ENCODE peak calls at places on chromosomes 16 and 17, in seven cellular contexts. One of them, this sample, is unnamed.

GRCh38 chr17:55763856-55764255 is 13.0 kb downstream of the PCTP start:
- DNase-seq in GM06990: no peak
- DNase-seq in tibial artery: no peak
- DNase-seq in psoas muscle: no peak
- DNase-seq in heart right ventricle: no peak
- DNase-seq in astrocyte of the cerebellum: no peak
- DNase-seq in adrenal gland: no peak
- DNase-seq in this sample: no peak

GRCh38 chr16:3945751-3946603 is 65.5 kb upstream of the CREBBP start:
- DNase-seq in GM06990: no peak
- DNase-seq in tibial artery: no peak
- DNase-seq in psoas muscle: peak
- DNase-seq in heart right ventricle: peak
- DNase-seq in astrocyte of the cerebellum: peak
- DNase-seq in adrenal gland: peak
- DNase-seq in this sample: peak

GRCh38 chr16:15682105-15682570 is 32.1 kb downstream of the NDE1 start:
- DNase-seq in GM06990: no peak
- DNase-seq in tibial artery: peak
- DNase-seq in psoas muscle: peak
- DNase-seq in heart right ventricle: no peak
- DNase-seq in astrocyte of the cerebellum: peak
- DNase-seq in adrenal gland: peak
- DNase-seq in this sample: peak

GRCh38 chr17:44121206-44121605 is 2.2 kb downstream of the HDAC5 start:
- DNase-seq in GM06990: no peak
- DNase-seq in tibial artery: no peak
- DNase-seq in psoas muscle: no peak
- DNase-seq in heart right ventricle: no peak
- DNase-seq in astrocyte of the cerebellum: no peak
- DNase-seq in adrenal gland: no peak
- DNase-seq in this sample: no peak

GRCh38 chr16:54846761-54847160 is 83.9 kb upstream of the IRX5 start:
- DNase-seq in GM06990: no peak
- DNase-seq in tibial artery: no peak
- DNase-seq in psoas muscle: no peak
- DNase-seq in heart right ventricle: no peak
- DNase-seq in astrocyte of the cerebellum: no peak
- DNase-seq in adrenal gland: no peak
- DNase-seq in this sample: no peak

GRCh38 chr16:817001-817906 is 16.7 kb upstream of the GNG13 start:
- DNase-seq in GM06990: no peak
- DNase-seq in tibial artery: no peak
- DNase-seq in psoas muscle: no peak
- DNase-seq in heart right ventricle: no peak
- DNase-seq in astrocyte of the cerebellum: no peak
- DNase-seq in adrenal gland: no peak
- DNase-seq in this sample: no peak

GRCh38 chr17:9162275-9162985 is 141.1 kb downstream of the NTN1 start:
- DNase-seq in GM06990: no peak
- DNase-seq in tibial artery: peak
- DNase-seq in psoas muscle: no peak
- DNase-seq in heart right ventricle: no peak
- DNase-seq in astrocyte of the cerebellum: no peak
- DNase-seq in adrenal gland: no peak
- DNase-seq in this sample: no peak

GRCh38 chr17:82623707-82624106 is 24.5 kb downstream of the WDR45B start:
- DNase-seq in GM06990: no peak
- DNase-seq in tibial artery: no peak
- DNase-seq in psoas muscle: no peak
- DNase-seq in heart right ventricle: no peak
- DNase-seq in astrocyte of the cerebellum: no peak
- DNase-seq in adrenal gland: no peak
- DNase-seq in this sample: no peak

GRCh38 chr16:10663146-10663545 is 31.6 kb downstream of the TEKT5 start:
- DNase-seq in GM06990: no peak
- DNase-seq in tibial artery: no peak
- DNase-seq in psoas muscle: no peak
- DNase-seq in heart right ventricle: no peak
- DNase-seq in astrocyte of the cerebellum: no peak
- DNase-seq in adrenal gland: no peak
- DNase-seq in this sample: no peak

GRCh38 chr17:16999931-17000625 is 28.2 kb upstream of the TNFRSF13B start:
- DNase-seq in GM06990: no peak
- DNase-seq in tibial artery: no peak
- DNase-seq in psoas muscle: no peak
- DNase-seq in heart right ventricle: no peak
- DNase-seq in astrocyte of the cerebellum: no peak
- DNase-seq in adrenal gland: no peak
- DNase-seq in this sample: no peak

GRCh38 chr17:72916991-72917390 is 175.5 kb downstream of the SLC39A11 start:
- DNase-seq in GM06990: no peak
- DNase-seq in tibial artery: no peak
- DNase-seq in psoas muscle: no peak
- DNase-seq in heart right ventricle: no peak
- DNase-seq in astrocyte of the cerebellum: no peak
- DNase-seq in adrenal gland: no peak
- DNase-seq in this sample: no peak

GRCh38 chr17:29155235-29155965 is 24.8 kb downstream of the MYO18A start:
- DNase-seq in GM06990: no peak
- DNase-seq in tibial artery: no peak
- DNase-seq in psoas muscle: no peak
- DNase-seq in heart right ventricle: no peak
- DNase-seq in astrocyte of the cerebellum: no peak
- DNase-seq in adrenal gland: peak
- DNase-seq in this sample: no peak

GRCh38 chr17:50144845-50145531 is 5.5 kb downstream of the PPP1R9B start:
- DNase-seq in GM06990: no peak
- DNase-seq in tibial artery: no peak
- DNase-seq in psoas muscle: peak
- DNase-seq in heart right ventricle: no peak
- DNase-seq in astrocyte of the cerebellum: no peak
- DNase-seq in adrenal gland: peak
- DNase-seq in this sample: no peak

GRCh38 chr16:69407702-69408323 is 16.6 kb upstream of the CYB5B start:
- DNase-seq in GM06990: no peak
- DNase-seq in tibial artery: no peak
- DNase-seq in psoas muscle: no peak
- DNase-seq in heart right ventricle: no peak
- DNase-seq in astrocyte of the cerebellum: no peak
- DNase-seq in adrenal gland: no peak
- DNase-seq in this sample: no peak

GRCh38 chr17:65559483-65559801 is 2.0 kb downstream of the AXIN2 start:
- DNase-seq in GM06990: no peak
- DNase-seq in tibial artery: no peak
- DNase-seq in psoas muscle: no peak
- DNase-seq in heart right ventricle: no peak
- DNase-seq in astrocyte of the cerebellum: no peak
- DNase-seq in adrenal gland: no peak
- DNase-seq in this sample: no peak

GRCh38 chr17:65557349-65558310 is 3.8 kb downstream of the AXIN2 start:
- DNase-seq in GM06990: no peak
- DNase-seq in tibial artery: no peak
- DNase-seq in psoas muscle: no peak
- DNase-seq in heart right ventricle: no peak
- DNase-seq in astrocyte of the cerebellum: peak
- DNase-seq in adrenal gland: peak
- DNase-seq in this sample: no peak

GRCh38 chr17:65556910-65557348 is 4.5 kb downstream of the AXIN2 start:
- DNase-seq in GM06990: no peak
- DNase-seq in tibial artery: no peak
- DNase-seq in psoas muscle: no peak
- DNase-seq in heart right ventricle: no peak
- DNase-seq in astrocyte of the cerebellum: no peak
- DNase-seq in adrenal gland: no peak
- DNase-seq in this sample: no peak

GRCh38 chr17:65558683-65559311 is 2.7 kb downstream of the AXIN2 start:
- DNase-seq in GM06990: no peak
- DNase-seq in tibial artery: no peak
- DNase-seq in psoas muscle: no peak
- DNase-seq in heart right ventricle: no peak
- DNase-seq in astrocyte of the cerebellum: no peak
- DNase-seq in adrenal gland: no peak
- DNase-seq in this sample: no peak

GRCh38 chr17:65558311-65558682 is 3.2 kb downstream of the AXIN2 start:
- DNase-seq in GM06990: no peak
- DNase-seq in tibial artery: no peak
- DNase-seq in psoas muscle: no peak
- DNase-seq in heart right ventricle: no peak
- DNase-seq in astrocyte of the cerebellum: no peak
- DNase-seq in adrenal gland: no peak
- DNase-seq in this sample: no peak
- H3K4me3 ChIP-seq in GM06990: no peak
- H3K4me3 ChIP-seq in tibial artery: peak
- H3K4me3 ChIP-seq in psoas muscle: no peak
- H3K4me3 ChIP-seq in heart right ventricle: no peak
- H3K4me3 ChIP-seq in astrocyte of the cerebellum: no peak
- H3K4me3 ChIP-seq in adrenal gland: no peak
- H3K4me3 ChIP-seq in this sample: no peak

DNA sequence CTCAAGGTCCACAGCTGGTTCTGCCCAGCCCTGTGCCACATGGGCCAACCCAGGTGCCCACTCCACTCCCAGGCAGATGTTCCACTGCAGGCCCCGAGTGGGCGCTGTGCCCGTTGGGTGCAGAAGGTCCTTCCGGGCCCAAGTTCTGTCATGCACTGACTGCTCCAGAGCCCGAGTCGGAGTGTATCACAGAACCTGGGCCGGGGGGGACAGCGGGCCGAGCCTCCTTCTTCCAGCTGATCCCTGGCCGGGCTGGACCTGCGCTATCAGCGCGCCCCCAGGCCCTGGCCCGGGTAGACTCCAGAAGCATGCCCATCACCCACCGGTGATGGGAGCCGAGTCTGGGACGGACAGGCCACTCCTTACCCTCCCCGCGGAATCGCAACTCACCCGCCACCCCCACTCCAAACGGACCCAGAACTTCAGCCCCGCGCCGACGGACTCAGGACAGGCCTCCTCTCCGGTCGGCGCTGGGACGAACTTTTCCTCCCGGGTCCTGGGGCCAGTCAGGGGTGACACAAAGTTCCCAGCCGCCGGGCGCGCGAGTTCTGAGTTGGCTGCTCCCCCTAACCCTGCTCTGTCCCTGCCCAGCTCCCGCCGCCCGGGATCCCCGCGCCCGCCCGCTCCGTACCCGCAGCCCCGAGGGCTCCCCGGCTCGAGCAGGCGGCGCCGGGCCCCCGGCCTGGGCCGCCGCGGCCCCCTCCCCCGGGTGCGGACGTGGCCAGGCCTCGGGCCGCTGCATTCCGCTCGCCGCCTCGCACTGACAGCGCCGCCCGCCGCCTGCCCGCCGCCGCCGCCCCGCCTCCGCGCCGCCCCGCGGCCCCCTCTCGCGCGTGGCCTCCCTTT is at the start of gene COPZ2:
- DNase-seq in GM06990: peak
- DNase-seq in tibial artery: peak
- DNase-seq in psoas muscle: peak
- DNase-seq in heart right ventricle: peak
- DNase-seq in astrocyte of the cerebellum: no peak
- DNase-seq in adrenal gland: peak
- DNase-seq in this sample: no peak
- TF ChIP-seq CTCF in GM06990: peak
- TF ChIP-seq CTCF in tibial artery: peak
- TF ChIP-seq CTCF in psoas muscle: peak
- TF ChIP-seq CTCF in heart right ventricle: peak
- TF ChIP-seq CTCF in astrocyte of the cerebellum: peak
- TF ChIP-seq CTCF in adrenal gland: peak
- TF ChIP-seq CTCF in this sample: peak

GRCh38 chr17:78716292-78716691 is 65.8 kb downstream of the CYTH1 start:
- DNase-seq in GM06990: no peak
- DNase-seq in tibial artery: no peak
- DNase-seq in psoas muscle: no peak
- DNase-seq in heart right ventricle: no peak
- DNase-seq in astrocyte of the cerebellum: no peak
- DNase-seq in adrenal gland: no peak
- DNase-seq in this sample: no peak

GRCh38 chr17:78716814-78717393 is 65.2 kb downstream of the CYTH1 start:
- DNase-seq in GM06990: no peak
- DNase-seq in tibial artery: peak
- DNase-seq in psoas muscle: peak
- DNase-seq in heart right ventricle: peak
- DNase-seq in astrocyte of the cerebellum: no peak
- DNase-seq in adrenal gland: peak
- DNase-seq in this sample: no peak

GRCh38 chr17:78715876-78716275 is 66.2 kb downstream of the CYTH1 start:
- DNase-seq in GM06990: no peak
- DNase-seq in tibial artery: no peak
- DNase-seq in psoas muscle: no peak
- DNase-seq in heart right ventricle: no peak
- DNase-seq in astrocyte of the cerebellum: no peak
- DNase-seq in adrenal gland: no peak
- DNase-seq in this sample: no peak

GRCh38 chr17:78718575-78719209 is 63.4 kb downstream of the CYTH1 start:
- DNase-seq in GM06990: no peak
- DNase-seq in tibial artery: no peak
- DNase-seq in psoas muscle: no peak
- DNase-seq in heart right ventricle: no peak
- DNase-seq in astrocyte of the cerebellum: no peak
- DNase-seq in adrenal gland: no peak
- DNase-seq in this sample: no peak

GRCh38 chr17:78717431-78717980 is 64.6 kb downstream of the CYTH1 start:
- DNase-seq in GM06990: no peak
- DNase-seq in tibial artery: no peak
- DNase-seq in psoas muscle: no peak
- DNase-seq in heart right ventricle: no peak
- DNase-seq in astrocyte of the cerebellum: no peak
- DNase-seq in adrenal gland: peak
- DNase-seq in this sample: no peak
- H3K4me3 ChIP-seq in GM06990: peak
- H3K4me3 ChIP-seq in tibial artery: peak
- H3K4me3 ChIP-seq in psoas muscle: peak
- H3K4me3 ChIP-seq in heart right ventricle: peak
- H3K4me3 ChIP-seq in astrocyte of the cerebellum: peak
- H3K4me3 ChIP-seq in adrenal gland: no peak
- H3K4me3 ChIP-seq in this sample: peak

GRCh38 chr17:58956997-58957724 is 149.5 kb downstream of the TRIM37 start:
- DNase-seq in GM06990: no peak
- DNase-seq in tibial artery: no peak
- DNase-seq in psoas muscle: no peak
- DNase-seq in heart right ventricle: no peak
- DNase-seq in astrocyte of the cerebellum: no peak
- DNase-seq in adrenal gland: no peak
- DNase-seq in this sample: no peak

GRCh38 chr17:58965221-58965620 is 141.5 kb downstream of the TRIM37 start:
- DNase-seq in GM06990: no peak
- DNase-seq in tibial artery: no peak
- DNase-seq in psoas muscle: no peak
- DNase-seq in heart right ventricle: peak
- DNase-seq in astrocyte of the cerebellum: no peak
- DNase-seq in adrenal gland: no peak
- DNase-seq in this sample: no peak

DNA sequence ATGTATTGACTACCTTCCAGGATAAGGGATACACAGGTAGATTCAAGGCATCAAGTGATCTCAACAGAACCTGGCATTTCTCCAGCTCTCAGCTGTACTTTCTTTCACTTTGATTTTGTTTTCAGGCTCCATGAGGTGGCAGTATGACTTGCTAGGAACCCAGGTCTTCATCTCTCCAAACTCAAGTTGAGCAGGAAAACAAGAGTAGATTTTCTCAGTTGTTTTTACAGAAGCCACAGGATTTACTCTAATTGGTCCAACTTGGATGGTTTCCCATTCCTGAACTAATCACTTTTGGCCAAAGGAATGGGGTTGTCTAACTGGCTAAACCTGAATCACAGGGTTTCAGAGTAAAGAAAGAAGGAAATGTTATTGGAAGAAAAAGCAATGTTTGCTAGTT is 146.6 kb downstream of the TRIM37 start:
- DNase-seq in GM06990: peak
- DNase-seq in tibial artery: no peak
- DNase-seq in psoas muscle: no peak
- DNase-seq in heart right ventricle: no peak
- DNase-seq in astrocyte of the cerebellum: peak
- DNase-seq in adrenal gland: peak
- DNase-seq in this sample: peak
- TF ChIP-seq CTCF in GM06990: peak
- TF ChIP-seq CTCF in tibial artery: peak
- TF ChIP-seq CTCF in psoas muscle: no peak
- TF ChIP-seq CTCF in heart right ventricle: no peak
- TF ChIP-seq CTCF in astrocyte of the cerebellum: peak
- TF ChIP-seq CTCF in adrenal gland: no peak
- TF ChIP-seq CTCF in this sample: peak

This sample was measured in retinal pigment epithelial cell.